ENCODE peak calls at places on chromosomes 1 and 21, in seven cellular contexts. One of them, this sample, is unnamed.

GRCh38 chr1:117747605-117748004 is 141.8 kb downstream of the TENT5C start:
- DNase-seq in GM20000: no peak
- DNase-seq in brain microvascular endothelial cell: no peak
- DNase-seq in MCF 10A: no peak
- DNase-seq in CD4-positive, alpha-beta T cell: no peak
- DNase-seq in lower leg skin: no peak
- DNase-seq in kidney: no peak
- DNase-seq in this sample: no peak

GRCh38 chr1:15172405-15173259 is 19.1 kb downstream of the TMEM51 start:
- DNase-seq in GM20000: no peak
- DNase-seq in brain microvascular endothelial cell: peak
- DNase-seq in MCF 10A: peak
- DNase-seq in CD4-positive, alpha-beta T cell: no peak
- DNase-seq in lower leg skin: no peak
- DNase-seq in kidney: no peak
- DNase-seq in this sample: no peak

GRCh38 chr1:55699151-55699695 is 484.1 kb upstream of the USP24 start:
- DNase-seq in GM20000: no peak
- DNase-seq in brain microvascular endothelial cell: no peak
- DNase-seq in MCF 10A: no peak
- DNase-seq in CD4-positive, alpha-beta T cell: no peak
- DNase-seq in lower leg skin: no peak
- DNase-seq in kidney: no peak
- DNase-seq in this sample: no peak

GRCh38 chr1:156945881-156946661 is 25.6 kb downstream of the LRRC71 start:
- DNase-seq in GM20000: no peak
- DNase-seq in brain microvascular endothelial cell: no peak
- DNase-seq in MCF 10A: no peak
- DNase-seq in CD4-positive, alpha-beta T cell: no peak
- DNase-seq in lower leg skin: no peak
- DNase-seq in kidney: no peak
- DNase-seq in this sample: no peak

GRCh38 chr21:41845310-41846032 is 33.7 kb downstream of the PRDM15 start:
- DNase-seq in GM20000: no peak
- DNase-seq in brain microvascular endothelial cell: no peak
- DNase-seq in MCF 10A: no peak
- DNase-seq in CD4-positive, alpha-beta T cell: no peak
- DNase-seq in lower leg skin: no peak
- DNase-seq in kidney: no peak
- DNase-seq in this sample: no peak

GRCh38 chr1:64471218-64471719 is 1.3 kb downstream of the CACHD1 start:
- DNase-seq in GM20000: peak
- DNase-seq in brain microvascular endothelial cell: no peak
- DNase-seq in MCF 10A: peak
- DNase-seq in CD4-positive, alpha-beta T cell: no peak
- DNase-seq in lower leg skin: peak
- DNase-seq in kidney: peak
- DNase-seq in this sample: peak

GRCh38 chr1:212368073-212368484 is 46.6 kb downstream of the PACC1 start:
- DNase-seq in GM20000: peak
- DNase-seq in brain microvascular endothelial cell: peak
- DNase-seq in MCF 10A: peak
- DNase-seq in CD4-positive, alpha-beta T cell: peak
- DNase-seq in lower leg skin: peak
- DNase-seq in kidney: no peak
- DNase-seq in this sample: no peak

GRCh38 chr1:107246775-107247345 is 106.0 kb downstream of the NTNG1 start:
- DNase-seq in GM20000: no peak
- DNase-seq in brain microvascular endothelial cell: no peak
- DNase-seq in MCF 10A: no peak
- DNase-seq in CD4-positive, alpha-beta T cell: no peak
- DNase-seq in lower leg skin: no peak
- DNase-seq in kidney: no peak
- DNase-seq in this sample: no peak

GRCh38 chr21:44761747-44762208 is 39.8 kb downstream of the UBE2G2 start:
- DNase-seq in GM20000: no peak
- DNase-seq in brain microvascular endothelial cell: no peak
- DNase-seq in MCF 10A: no peak
- DNase-seq in CD4-positive, alpha-beta T cell: no peak
- DNase-seq in lower leg skin: no peak
- DNase-seq in kidney: no peak
- DNase-seq in this sample: peak

DNA sequence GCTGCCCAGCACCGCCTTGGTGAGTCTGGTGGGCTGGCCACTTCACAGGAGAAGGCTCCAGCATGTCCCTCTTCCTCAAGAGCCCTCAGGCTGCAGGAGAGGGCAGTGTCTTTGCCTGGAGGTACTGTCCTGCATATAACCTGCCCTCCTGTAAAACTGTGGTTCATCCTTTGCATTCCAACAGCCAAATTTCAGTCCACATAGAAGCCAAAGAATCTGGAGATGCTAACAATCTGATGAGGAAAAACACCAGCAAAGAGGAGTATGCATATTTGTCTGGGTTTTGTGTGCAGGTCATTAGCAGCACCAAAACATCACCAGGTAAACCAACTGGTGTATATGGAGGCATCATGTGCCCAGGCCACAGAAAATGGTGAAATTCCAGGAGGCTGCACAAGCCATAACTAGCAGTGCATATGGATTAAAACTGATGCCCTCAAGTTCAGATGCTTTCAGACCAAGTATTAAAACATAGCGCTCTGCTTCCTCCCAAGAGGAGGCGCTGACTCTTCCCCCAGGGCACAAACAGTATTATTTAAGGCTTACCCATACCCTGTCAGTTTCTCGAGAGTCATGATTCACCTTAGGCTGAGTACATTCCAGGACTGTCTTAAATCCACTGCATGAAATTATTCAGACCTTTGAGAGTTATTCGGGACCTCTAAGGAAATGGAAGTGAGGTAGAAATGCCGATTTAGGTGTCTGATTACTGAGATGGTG is 150.5 kb upstream of the COA6 start:
- DNase-seq in GM20000: no peak
- DNase-seq in brain microvascular endothelial cell: no peak
- DNase-seq in MCF 10A: peak
- DNase-seq in CD4-positive, alpha-beta T cell: no peak
- DNase-seq in lower leg skin: no peak
- DNase-seq in kidney: no peak
- DNase-seq in this sample: no peak
- TF ChIP-seq CTCF in GM20000: no peak
- TF ChIP-seq CTCF in brain microvascular endothelial cell: no peak
- TF ChIP-seq CTCF in MCF 10A: no peak
- TF ChIP-seq CTCF in CD4-positive, alpha-beta T cell: no peak
- TF ChIP-seq CTCF in lower leg skin: no peak
- TF ChIP-seq CTCF in kidney: no peak
- TF ChIP-seq CTCF in this sample: no peak

DNA sequence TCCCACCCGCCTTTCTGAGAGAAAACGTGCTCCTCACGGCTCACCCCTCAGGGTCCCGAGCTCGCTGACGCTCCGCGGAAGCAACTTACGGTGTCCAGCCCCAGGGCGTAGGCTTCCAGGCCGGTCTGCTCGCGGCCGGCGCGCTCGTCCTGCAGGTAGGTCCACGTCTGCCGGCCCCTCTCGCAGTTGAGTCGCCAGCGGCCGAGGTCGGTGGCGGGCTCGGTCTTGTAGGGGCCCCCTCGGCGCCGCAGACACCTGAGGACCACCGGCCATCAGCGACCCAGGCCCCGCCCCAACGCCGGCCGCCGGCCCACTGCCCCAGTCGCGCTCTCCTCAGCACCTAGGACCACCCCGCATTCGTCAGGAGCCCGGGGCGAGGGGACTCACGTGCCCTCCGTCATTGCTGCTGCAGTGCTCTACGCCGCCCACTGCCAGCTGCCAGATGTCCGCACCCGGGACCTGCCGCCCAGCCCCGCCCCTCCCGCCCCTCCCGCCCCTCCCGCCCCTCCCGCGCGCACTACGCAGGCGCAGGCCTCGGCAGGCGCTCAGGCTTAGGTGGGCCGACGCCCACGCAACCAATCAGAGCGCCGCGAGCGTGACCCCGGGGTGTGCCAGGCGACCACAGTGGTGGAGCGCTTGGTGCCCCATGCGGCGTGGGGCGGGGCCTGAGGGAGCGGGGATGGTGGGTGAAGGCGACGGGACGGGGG is at the start of gene LSS:
- DNase-seq in GM20000: peak
- DNase-seq in brain microvascular endothelial cell: peak
- DNase-seq in MCF 10A: peak
- DNase-seq in CD4-positive, alpha-beta T cell: peak
- DNase-seq in lower leg skin: peak
- DNase-seq in kidney: peak
- DNase-seq in this sample: peak
- TF ChIP-seq CTCF in GM20000: no peak
- TF ChIP-seq CTCF in brain microvascular endothelial cell: no peak
- TF ChIP-seq CTCF in MCF 10A: no peak
- TF ChIP-seq CTCF in CD4-positive, alpha-beta T cell: no peak
- TF ChIP-seq CTCF in lower leg skin: no peak
- TF ChIP-seq CTCF in kidney: no peak
- TF ChIP-seq CTCF in this sample: no peak

GRCh38 chr1:19374402-19374801 is 62.3 kb downstream of the SLC66A1 start:
- DNase-seq in GM20000: peak
- DNase-seq in brain microvascular endothelial cell: no peak
- DNase-seq in MCF 10A: no peak
- DNase-seq in CD4-positive, alpha-beta T cell: no peak
- DNase-seq in lower leg skin: no peak
- DNase-seq in kidney: no peak
- DNase-seq in this sample: no peak
- TF ChIP-seq CTCF in GM20000: peak
- TF ChIP-seq CTCF in brain microvascular endothelial cell: peak
- TF ChIP-seq CTCF in MCF 10A: no peak
- TF ChIP-seq CTCF in CD4-positive, alpha-beta T cell: no peak
- TF ChIP-seq CTCF in lower leg skin: no peak
- TF ChIP-seq CTCF in kidney: no peak
- TF ChIP-seq CTCF in this sample: peak

GRCh38 chr1:49104575-49104974 is 327.9 kb upstream of the BEND5 start:
- DNase-seq in GM20000: no peak
- DNase-seq in brain microvascular endothelial cell: no peak
- DNase-seq in MCF 10A: no peak
- DNase-seq in CD4-positive, alpha-beta T cell: no peak
- DNase-seq in lower leg skin: no peak
- DNase-seq in kidney: no peak
- DNase-seq in this sample: no peak
- TF ChIP-seq CTCF in GM20000: no peak
- TF ChIP-seq CTCF in brain microvascular endothelial cell: peak
- TF ChIP-seq CTCF in MCF 10A: no peak
- TF ChIP-seq CTCF in CD4-positive, alpha-beta T cell: no peak
- TF ChIP-seq CTCF in lower leg skin: no peak
- TF ChIP-seq CTCF in kidney: no peak
- TF ChIP-seq CTCF in this sample: no peak

GRCh38 chr1:1630191-1630964 is 1.6 kb upstream of the MMP23B start:
- DNase-seq in GM20000: peak
- DNase-seq in brain microvascular endothelial cell: peak
- DNase-seq in MCF 10A: no peak
- DNase-seq in CD4-positive, alpha-beta T cell: peak
- DNase-seq in lower leg skin: peak
- DNase-seq in kidney: peak
- DNase-seq in this sample: peak
- TF ChIP-seq CTCF in GM20000: no peak
- TF ChIP-seq CTCF in brain microvascular endothelial cell: no peak
- TF ChIP-seq CTCF in MCF 10A: no peak
- TF ChIP-seq CTCF in CD4-positive, alpha-beta T cell: no peak
- TF ChIP-seq CTCF in lower leg skin: no peak
- TF ChIP-seq CTCF in kidney: no peak
- TF ChIP-seq CTCF in this sample: no peak

GRCh38 chr1:216793303-216793702 is 70.1 kb upstream of the ESRRG start:
- DNase-seq in GM20000: no peak
- DNase-seq in brain microvascular endothelial cell: no peak
- DNase-seq in MCF 10A: peak
- DNase-seq in CD4-positive, alpha-beta T cell: no peak
- DNase-seq in lower leg skin: no peak
- DNase-seq in kidney: no peak
- DNase-seq in this sample: no peak
- TF ChIP-seq CTCF in GM20000: no peak
- TF ChIP-seq CTCF in brain microvascular endothelial cell: peak
- TF ChIP-seq CTCF in MCF 10A: no peak
- TF ChIP-seq CTCF in CD4-positive, alpha-beta T cell: no peak
- TF ChIP-seq CTCF in lower leg skin: no peak
- TF ChIP-seq CTCF in kidney: no peak
- TF ChIP-seq CTCF in this sample: no peak

DNA sequence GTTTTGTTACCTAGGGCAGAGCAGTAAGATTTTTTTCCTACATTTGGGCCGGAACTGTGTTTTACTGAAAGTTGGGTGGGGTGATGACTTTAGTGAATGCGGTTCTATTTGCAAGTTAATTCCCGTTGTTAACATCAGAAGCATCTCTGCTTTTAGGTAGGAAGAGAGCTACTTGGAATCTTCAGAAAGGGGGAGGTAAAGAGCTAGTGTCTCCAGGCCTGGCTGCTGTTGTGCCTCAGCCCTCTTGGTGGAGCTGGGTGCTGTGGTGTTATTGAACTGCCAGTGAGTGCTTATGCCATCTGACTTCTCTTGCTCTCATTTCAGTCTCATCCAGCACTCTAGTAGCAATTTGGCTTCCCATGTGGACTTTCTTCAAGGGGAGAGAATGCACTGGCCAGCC is 3.4 kb downstream of the KDM4A start:
- DNase-seq in GM20000: no peak
- DNase-seq in brain microvascular endothelial cell: peak
- DNase-seq in MCF 10A: peak
- DNase-seq in CD4-positive, alpha-beta T cell: no peak
- DNase-seq in lower leg skin: no peak
- DNase-seq in kidney: no peak
- DNase-seq in this sample: no peak
- TF ChIP-seq CTCF in GM20000: peak
- TF ChIP-seq CTCF in brain microvascular endothelial cell: peak
- TF ChIP-seq CTCF in MCF 10A: peak
- TF ChIP-seq CTCF in CD4-positive, alpha-beta T cell: no peak
- TF ChIP-seq CTCF in lower leg skin: no peak
- TF ChIP-seq CTCF in kidney: no peak
- TF ChIP-seq CTCF in this sample: peak

This sample was measured in type B pancreatic cell.